ENCODE peak calls at places on chromosomes 2 and 18, in four cellular contexts. C, V, W and F are unnamed samples.
A peak's percentile ranks its signal among the peaks of the same experiment; 100 is the strongest.

GRCh38 chr18:54774971-54775665 is 53.2 kb upstream of the RAB27B start:
- DNase-seq in C (no peak), W (no peak), V (no peak), F (no peak)

GRCh38 chr18:68148862-68149261 is 566.0 kb downstream of the TMX3 start:
- DNase-seq in V (no peak), C (no peak), W (no peak), F (no peak)

GRCh38 chr18:57581301-57581934 is 5.1 kb downstream of the FECH start:
- DNase-seq in C (no peak), W (no peak), V (peak; percentile 42), F (no peak)

GRCh38 chr2:55885129-55885943 is 38.2 kb downstream of the EFEMP1 start:
- DNase-seq in V (no peak), W (no peak), C (no peak), F (peak; percentile 18)

GRCh38 chr2:109173311-109174171 is 44.5 kb downstream of the SH3RF3 start:
- DNase-seq in V (no peak), C (no peak), W (no peak), F (no peak)

GRCh38 chr18:26574958-26575864 is 26.9 kb upstream of the KCTD1 start:
- DNase-seq in C (peak; percentile 52), W (peak; percentile 33), V (no peak), F (peak; percentile 96)

GRCh38 chr18:50240083-50240563 is 26.2 kb downstream of the CFAP53 start:
- DNase-seq in V (no peak), C (no peak), W (no peak), F (peak; percentile 32)

GRCh38 chr2:32227492-32227891 is 37.2 kb downstream of the NLRC4 start:
- DNase-seq in C (no peak), W (no peak), V (no peak), F (no peak)

GRCh38 chr2:88187038-88187676 is 17.0 kb downstream of the THNSL2 start:
- DNase-seq in V (no peak), C (peak; percentile 70), W (peak; percentile 68), F (peak; percentile 63)

GRCh38 chr2:28635251-28635650 is 116.4 kb upstream of the PPP1CB start:
- DNase-seq in W (no peak), C (no peak), V (no peak), F (no peak)

GRCh38 chr18:30957086-30957485 is 85.5 kb downstream of the DSC3 start:
- DNase-seq in V (no peak), W (no peak), C (no peak), F (no peak)

GRCh38 chr2:231605607-231606091 is 13.0 kb downstream of the TEX44 start:
- DNase-seq in V (no peak), C (no peak), W (no peak), F (no peak)

GRCh38 chr2:216354236-216354788 is 18.0 kb downstream of the MARCHF4 start:
- DNase-seq in V (no peak), W (peak; percentile 19), C (no peak), F (no peak)

GRCh38 chr2:88177556-88177955 is 7.4 kb downstream of the THNSL2 start:
- DNase-seq in W (no peak), C (no peak), V (no peak), F (no peak)

GRCh38 chr2:26514045-26514444 is 36.1 kb upstream of the OTOF start:
- DNase-seq in C (no peak), V (no peak), W (no peak), F (no peak)

GRCh38 chr2:150280255-150280654 is 207.2 kb downstream of the RND3 start:
- DNase-seq in W (no peak), V (no peak), C (no peak), F (no peak)

GRCh38 chr18:27136208-27136535 is 48.9 kb downstream of the CHST9 start:
- DNase-seq in C (peak; percentile 86), W (no peak), V (no peak), F (peak; percentile 4)

GRCh38 chr18:23619388-23619873 is 33.1 kb upstream of the NPC1 start:
- DNase-seq in V (no peak), W (no peak), C (no peak), F (no peak)

GRCh38 chr2:201465524-201465971 is 14.0 kb downstream of the STRADB start:
- DNase-seq in V (no peak), W (no peak), C (no peak), F (no peak)

GRCh38 chr2:230899786-230900185 is 25.3 kb downstream of the GPR55 start:
- DNase-seq in V (no peak), C (no peak), W (no peak), F (no peak)

GRCh38 chr2:239634769-239635168 is 233.9 kb upstream of the HDAC4 start:
- DNase-seq in V (no peak), C (no peak), W (no peak), F (no peak)

GRCh38 chr18:24014986-24015896 is 687 bp downstream of the TTC39C start:
- DNase-seq in V (no peak), W (no peak), C (peak; percentile 13), F (peak; percentile 27)

GRCh38 chr2:105081006-105081701 is 43.3 kb downstream of the MRPS9 start:
- DNase-seq in C (no peak), V (no peak), W (no peak), F (no peak)

GRCh38 chr18:48728204-48728833 is 189.5 kb downstream of the CTIF start:
- DNase-seq in C (no peak), V (no peak), W (no peak), F (no peak)

GRCh38 chr18:40365526-40365925 is 1589.5 kb upstream of the PIK3C3 start:
- DNase-seq in V (no peak), C (no peak), W (no peak), F (no peak)

GRCh38 chr18:63480476-63480875 is 3.7 kb downstream of the SERPINB5 start:
- DNase-seq in W (no peak), V (no peak), C (no peak), F (no peak)

GRCh38 chr2:31388736-31389135 is 25.8 kb downstream of the XDH start:
- DNase-seq in V (no peak), C (no peak), W (no peak), F (no peak)

GRCh38 chr2:67054725-67055124 is 342.4 kb upstream of the ETAA1 start:
- DNase-seq in W (no peak), V (no peak), C (no peak), F (no peak)

GRCh38 chr2:100359576-100359975 is 37.3 kb upstream of the LONRF2 start:
- DNase-seq in W (no peak), C (no peak), V (no peak), F (no peak)
- TF ChIP-seq KDM1A in W (no peak), C (no peak), V (no peak), F (no peak)

GRCh38 chr2:106996136-106996769 is 110.3 kb upstream of the ST6GAL2 start:
- DNase-seq in V (no peak), C (no peak), W (no peak), F (no peak)

GRCh38 chr2:106995560-106995959 is 109.6 kb upstream of the ST6GAL2 start:
- DNase-seq in W (no peak), C (no peak), V (no peak), F (no peak)

GRCh38 chr2:106991866-106992265 is 105.9 kb upstream of the ST6GAL2 start:
- DNase-seq in V (no peak), C (no peak), W (no peak), F (no peak)

GRCh38 chr2:106990307-106990706 is 104.3 kb upstream of the ST6GAL2 start:
- DNase-seq in C (no peak), W (no peak), V (no peak), F (no peak)
- TF ChIP-seq KDM1A in C (no peak), W (no peak), V (no peak), F (no peak)

GRCh38 chr2:225493420-225494099 is 94.0 kb downstream of the NYAP2 start:
- DNase-seq in W (no peak), C (no peak), V (no peak), F (no peak)
- TF ChIP-seq KDM1A in W (no peak), C (no peak), V (no peak), F (no peak)

DNA sequence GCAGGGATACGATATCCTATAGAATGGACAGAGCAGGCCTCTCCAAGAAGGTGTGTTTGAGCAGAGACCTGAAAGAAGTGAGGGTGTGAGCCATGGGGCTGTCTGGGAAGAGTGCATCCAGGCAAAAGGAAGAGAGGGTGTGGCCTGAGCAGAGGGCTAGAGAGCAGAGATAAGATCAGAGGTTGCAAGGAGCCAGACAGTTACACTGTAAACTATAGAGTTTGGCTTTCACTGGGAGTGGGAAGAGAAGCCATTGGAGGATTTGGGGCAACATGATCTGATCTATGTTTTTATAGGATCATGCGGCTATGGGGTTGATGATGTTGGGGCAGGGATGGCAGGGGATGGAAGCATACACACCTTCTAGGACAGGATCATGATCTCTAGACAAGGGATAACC is 124.1 kb upstream of the MAP3K20 start:
- DNase-seq in V (no peak), W (no peak), C (no peak), F (no peak)
- TF ChIP-seq KDM1A in V (no peak), W (no peak), C (no peak), F (no peak)

GRCh38 chr2:85601771-85602475 is 575 bp downstream of the TMEM150A start:
- DNase-seq in V (no peak), W (no peak), C (peak; percentile 61), F (no peak)
- TF ChIP-seq KDM1A in V (no peak), W (no peak), C (no peak), F (no peak)

GRCh38 chr2:1954061-1954460 is 209.7 kb upstream of the PXDN start:
- DNase-seq in W (no peak), V (no peak), C (no peak), F (peak; percentile 21)

GRCh38 chr2:1945837-1946236 is 201.5 kb upstream of the PXDN start:
- DNase-seq in V (no peak), C (no peak), W (no peak), F (no peak)

GRCh38 chr2:1947316-1947715 is 203.0 kb upstream of the PXDN start:
- DNase-seq in W (no peak), C (no peak), V (no peak), F (no peak)

GRCh38 chr2:1952582-1952981 is 208.3 kb upstream of the PXDN start:
- DNase-seq in C (no peak), V (no peak), W (no peak), F (no peak)

GRCh38 chr2:1950474-1950873 is 206.2 kb upstream of the PXDN start:
- DNase-seq in V (no peak), C (no peak), W (no peak), F (no peak)
- TF ChIP-seq KDM1A in V (no peak), C (no peak), W (no peak), F (no peak)